ENCODE peak calls at places on chromosomes 13 and 19, in nine cellular contexts. One of them, this sample, is unnamed.

GRCh38 chr19:6590458-6591319 is at the start of gene CD70:
- DNase-seq in esophagus muscularis mucosa: no peak
- DNase-seq in GM23338: peak
- DNase-seq in breast epithelium: no peak
- DNase-seq in spleen: peak
- DNase-seq in transverse colon: peak
- DNase-seq in SK-N-SH: no peak
- DNase-seq in GM12892: peak
- DNase-seq in SK-N-MC: no peak
- DNase-seq in this sample: no peak

GRCh38 chr13:44403720-44404063 is 30.1 kb downstream of the SERP2 start:
- DNase-seq in GM23338: peak
- DNase-seq in breast epithelium: no peak
- DNase-seq in spleen: no peak
- DNase-seq in SK-N-MC: no peak
- DNase-seq in GM12892: no peak
- DNase-seq in SK-N-SH: no peak
- DNase-seq in transverse colon: no peak
- DNase-seq in esophagus muscularis mucosa: no peak
- DNase-seq in this sample: no peak

GRCh38 chr19:14198384-14199376 is 7.3 kb downstream of the ADGRL1 start:
- DNase-seq in transverse colon: no peak
- DNase-seq in GM23338: peak
- DNase-seq in esophagus muscularis mucosa: no peak
- DNase-seq in breast epithelium: no peak
- DNase-seq in SK-N-SH: peak
- DNase-seq in SK-N-MC: no peak
- DNase-seq in GM12892: no peak
- DNase-seq in spleen: no peak
- DNase-seq in this sample: peak

GRCh38 chr19:52638601-52639000 is 446 bp upstream of the ZNF83 start:
- DNase-seq in GM23338: peak
- DNase-seq in transverse colon: peak
- DNase-seq in esophagus muscularis mucosa: no peak
- DNase-seq in GM12892: peak
- DNase-seq in spleen: peak
- DNase-seq in SK-N-MC: no peak
- DNase-seq in breast epithelium: no peak
- DNase-seq in SK-N-SH: peak
- DNase-seq in this sample: no peak

GRCh38 chr13:39909634-39910033 is 254.2 kb downstream of the COG6 start:
- DNase-seq in transverse colon: no peak
- DNase-seq in breast epithelium: no peak
- DNase-seq in spleen: no peak
- DNase-seq in esophagus muscularis mucosa: no peak
- DNase-seq in GM12892: no peak
- DNase-seq in SK-N-SH: peak
- DNase-seq in GM23338: no peak
- DNase-seq in SK-N-MC: no peak
- DNase-seq in this sample: no peak

GRCh38 chr19:17079710-17080440 is 4.3 kb downstream of the MYO9B start:
- DNase-seq in transverse colon: peak
- DNase-seq in spleen: peak
- DNase-seq in esophagus muscularis mucosa: peak
- DNase-seq in GM23338: no peak
- DNase-seq in breast epithelium: peak
- DNase-seq in GM12892: peak
- DNase-seq in SK-N-MC: no peak
- DNase-seq in SK-N-SH: peak
- DNase-seq in this sample: peak

GRCh38 chr19:47545061-47545948 is 27.6 kb downstream of the ZNF541 start:
- DNase-seq in SK-N-SH: no peak
- DNase-seq in spleen: no peak
- DNase-seq in breast epithelium: no peak
- DNase-seq in GM12892: no peak
- DNase-seq in SK-N-MC: no peak
- DNase-seq in transverse colon: no peak
- DNase-seq in esophagus muscularis mucosa: no peak
- DNase-seq in GM23338: peak
- DNase-seq in this sample: no peak

GRCh38 chr13:106530209-106530906 is 5.1 kb downstream of the EFNB2 start:
- DNase-seq in transverse colon: peak
- DNase-seq in SK-N-MC: no peak
- DNase-seq in GM12892: no peak
- DNase-seq in SK-N-SH: no peak
- DNase-seq in GM23338: peak
- DNase-seq in spleen: no peak
- DNase-seq in esophagus muscularis mucosa: no peak
- DNase-seq in breast epithelium: no peak
- DNase-seq in this sample: no peak

GRCh38 chr13:26678796-26679195 is 81.8 kb downstream of the GPR12 start:
- DNase-seq in spleen: no peak
- DNase-seq in GM12892: no peak
- DNase-seq in SK-N-SH: no peak
- DNase-seq in GM23338: peak
- DNase-seq in breast epithelium: no peak
- DNase-seq in esophagus muscularis mucosa: no peak
- DNase-seq in transverse colon: no peak
- DNase-seq in SK-N-MC: no peak
- DNase-seq in this sample: no peak

GRCh38 chr19:40612831-40613668 is 11.9 kb downstream of the LTBP4 start:
- DNase-seq in GM12892: peak
- DNase-seq in breast epithelium: no peak
- DNase-seq in SK-N-SH: peak
- DNase-seq in SK-N-MC: no peak
- DNase-seq in spleen: peak
- DNase-seq in GM23338: peak
- DNase-seq in transverse colon: peak
- DNase-seq in esophagus muscularis mucosa: no peak
- DNase-seq in this sample: no peak

GRCh38 chr13:99650410-99650809 is 149.1 kb downstream of the TM9SF2 start:
- DNase-seq in esophagus muscularis mucosa: no peak
- DNase-seq in SK-N-MC: no peak
- DNase-seq in SK-N-SH: no peak
- DNase-seq in transverse colon: no peak
- DNase-seq in GM23338: no peak
- DNase-seq in breast epithelium: no peak
- DNase-seq in GM12892: no peak
- DNase-seq in spleen: no peak
- DNase-seq in this sample: no peak

GRCh38 chr13:99648266-99648665 is 147.0 kb downstream of the TM9SF2 start:
- DNase-seq in SK-N-MC: no peak
- DNase-seq in spleen: no peak
- DNase-seq in transverse colon: no peak
- DNase-seq in breast epithelium: no peak
- DNase-seq in GM12892: no peak
- DNase-seq in SK-N-SH: no peak
- DNase-seq in GM23338: no peak
- DNase-seq in esophagus muscularis mucosa: no peak
- DNase-seq in this sample: no peak

GRCh38 chr13:99647593-99647980 is 146.3 kb downstream of the TM9SF2 start:
- DNase-seq in SK-N-SH: no peak
- DNase-seq in spleen: no peak
- DNase-seq in SK-N-MC: no peak
- DNase-seq in GM23338: no peak
- DNase-seq in esophagus muscularis mucosa: peak
- DNase-seq in GM12892: no peak
- DNase-seq in breast epithelium: no peak
- DNase-seq in transverse colon: no peak
- DNase-seq in this sample: no peak

GRCh38 chr13:99646866-99647592 is 145.8 kb downstream of the TM9SF2 start:
- DNase-seq in GM23338: no peak
- DNase-seq in breast epithelium: no peak
- DNase-seq in SK-N-MC: no peak
- DNase-seq in spleen: no peak
- DNase-seq in transverse colon: no peak
- DNase-seq in SK-N-SH: no peak
- DNase-seq in esophagus muscularis mucosa: peak
- DNase-seq in GM12892: no peak
- DNase-seq in this sample: no peak

GRCh38 chr13:99648905-99649304 is 147.6 kb downstream of the TM9SF2 start:
- DNase-seq in SK-N-SH: no peak
- DNase-seq in spleen: no peak
- DNase-seq in SK-N-MC: no peak
- DNase-seq in breast epithelium: no peak
- DNase-seq in GM23338: no peak
- DNase-seq in GM12892: no peak
- DNase-seq in transverse colon: no peak
- DNase-seq in esophagus muscularis mucosa: no peak
- DNase-seq in this sample: no peak
- TF ChIP-seq POLR2AphosphoS5 in SK-N-SH: no peak
- TF ChIP-seq POLR2AphosphoS5 in spleen: no peak
- TF ChIP-seq POLR2AphosphoS5 in SK-N-MC: no peak
- TF ChIP-seq POLR2AphosphoS5 in breast epithelium: no peak
- TF ChIP-seq POLR2AphosphoS5 in GM23338: no peak
- TF ChIP-seq POLR2AphosphoS5 in GM12892: no peak
- TF ChIP-seq POLR2AphosphoS5 in transverse colon: no peak
- TF ChIP-seq POLR2AphosphoS5 in esophagus muscularis mucosa: no peak
- TF ChIP-seq POLR2AphosphoS5 in this sample: no peak

GRCh38 chr13:31950121-31950810 is 81.3 kb upstream of the FRY start:
- DNase-seq in GM23338: no peak
- DNase-seq in spleen: no peak
- DNase-seq in SK-N-SH: no peak
- DNase-seq in GM12892: no peak
- DNase-seq in esophagus muscularis mucosa: no peak
- DNase-seq in transverse colon: no peak
- DNase-seq in SK-N-MC: no peak
- DNase-seq in breast epithelium: no peak
- DNase-seq in this sample: no peak

GRCh38 chr13:31947105-31947504 is 84.5 kb upstream of the FRY start:
- DNase-seq in GM12892: no peak
- DNase-seq in SK-N-MC: no peak
- DNase-seq in SK-N-SH: no peak
- DNase-seq in transverse colon: no peak
- DNase-seq in spleen: no peak
- DNase-seq in esophagus muscularis mucosa: no peak
- DNase-seq in breast epithelium: no peak
- DNase-seq in GM23338: no peak
- DNase-seq in this sample: no peak

GRCh38 chr13:31952641-31953380 is 78.8 kb upstream of the FRY start:
- DNase-seq in SK-N-MC: no peak
- DNase-seq in breast epithelium: no peak
- DNase-seq in esophagus muscularis mucosa: no peak
- DNase-seq in SK-N-SH: no peak
- DNase-seq in GM12892: no peak
- DNase-seq in transverse colon: no peak
- DNase-seq in spleen: no peak
- DNase-seq in GM23338: no peak
- DNase-seq in this sample: no peak

GRCh38 chr13:31947506-31947905 is 84.1 kb upstream of the FRY start:
- DNase-seq in SK-N-SH: no peak
- DNase-seq in GM12892: no peak
- DNase-seq in GM23338: peak
- DNase-seq in transverse colon: no peak
- DNase-seq in esophagus muscularis mucosa: no peak
- DNase-seq in spleen: no peak
- DNase-seq in SK-N-MC: no peak
- DNase-seq in breast epithelium: no peak
- DNase-seq in this sample: no peak

GRCh38 chr13:31951215-31951678 is 80.3 kb upstream of the FRY start:
- DNase-seq in breast epithelium: no peak
- DNase-seq in SK-N-SH: no peak
- DNase-seq in GM23338: no peak
- DNase-seq in GM12892: peak
- DNase-seq in transverse colon: peak
- DNase-seq in spleen: peak
- DNase-seq in esophagus muscularis mucosa: no peak
- DNase-seq in SK-N-MC: no peak
- DNase-seq in this sample: no peak
- TF ChIP-seq POLR2AphosphoS5 in breast epithelium: peak
- TF ChIP-seq POLR2AphosphoS5 in SK-N-SH: no peak
- TF ChIP-seq POLR2AphosphoS5 in GM23338: no peak
- TF ChIP-seq POLR2AphosphoS5 in GM12892: peak
- TF ChIP-seq POLR2AphosphoS5 in transverse colon: no peak
- TF ChIP-seq POLR2AphosphoS5 in spleen: peak
- TF ChIP-seq POLR2AphosphoS5 in esophagus muscularis mucosa: no peak
- TF ChIP-seq POLR2AphosphoS5 in SK-N-MC: no peak
- TF ChIP-seq POLR2AphosphoS5 in this sample: no peak

DNA sequence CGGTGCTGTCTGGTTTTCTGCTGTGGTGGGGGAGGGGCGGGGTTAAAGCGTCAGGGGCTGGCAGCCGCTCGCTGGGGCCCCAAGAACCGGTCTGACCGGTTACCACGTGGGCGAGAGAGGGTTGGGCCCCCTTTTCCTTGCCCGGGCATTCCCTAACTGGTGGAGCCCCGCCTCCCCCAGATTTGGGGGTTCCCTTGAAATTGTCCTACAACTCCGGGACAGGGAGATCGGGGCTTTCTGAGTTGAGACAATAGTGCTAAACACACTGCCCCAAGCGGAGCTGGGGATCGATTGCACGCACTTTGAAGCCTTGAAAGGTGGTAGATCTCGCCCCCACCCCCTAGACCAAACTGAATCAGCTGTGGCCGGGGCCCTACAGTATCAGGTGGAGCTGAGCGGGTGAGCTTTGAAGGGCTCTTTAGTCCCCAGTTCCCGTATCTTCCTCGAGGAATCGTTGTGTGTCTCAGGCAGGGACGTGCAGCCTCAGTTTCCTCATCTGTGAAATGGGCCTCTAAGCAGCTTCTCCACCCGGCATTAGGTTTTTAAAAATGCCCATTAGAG is 4.8 kb downstream of the IER2 start:
- DNase-seq in esophagus muscularis mucosa: peak
- DNase-seq in GM23338: peak
- DNase-seq in SK-N-MC: no peak
- DNase-seq in SK-N-SH: peak
- DNase-seq in spleen: peak
- DNase-seq in transverse colon: peak
- DNase-seq in breast epithelium: peak
- DNase-seq in GM12892: peak
- DNase-seq in this sample: peak
- TF ChIP-seq POLR2AphosphoS5 in esophagus muscularis mucosa: peak
- TF ChIP-seq POLR2AphosphoS5 in GM23338: peak
- TF ChIP-seq POLR2AphosphoS5 in SK-N-MC: no peak
- TF ChIP-seq POLR2AphosphoS5 in SK-N-SH: peak
- TF ChIP-seq POLR2AphosphoS5 in spleen: no peak
- TF ChIP-seq POLR2AphosphoS5 in transverse colon: no peak
- TF ChIP-seq POLR2AphosphoS5 in breast epithelium: peak
- TF ChIP-seq POLR2AphosphoS5 in GM12892: peak
- TF ChIP-seq POLR2AphosphoS5 in this sample: no peak

DNA sequence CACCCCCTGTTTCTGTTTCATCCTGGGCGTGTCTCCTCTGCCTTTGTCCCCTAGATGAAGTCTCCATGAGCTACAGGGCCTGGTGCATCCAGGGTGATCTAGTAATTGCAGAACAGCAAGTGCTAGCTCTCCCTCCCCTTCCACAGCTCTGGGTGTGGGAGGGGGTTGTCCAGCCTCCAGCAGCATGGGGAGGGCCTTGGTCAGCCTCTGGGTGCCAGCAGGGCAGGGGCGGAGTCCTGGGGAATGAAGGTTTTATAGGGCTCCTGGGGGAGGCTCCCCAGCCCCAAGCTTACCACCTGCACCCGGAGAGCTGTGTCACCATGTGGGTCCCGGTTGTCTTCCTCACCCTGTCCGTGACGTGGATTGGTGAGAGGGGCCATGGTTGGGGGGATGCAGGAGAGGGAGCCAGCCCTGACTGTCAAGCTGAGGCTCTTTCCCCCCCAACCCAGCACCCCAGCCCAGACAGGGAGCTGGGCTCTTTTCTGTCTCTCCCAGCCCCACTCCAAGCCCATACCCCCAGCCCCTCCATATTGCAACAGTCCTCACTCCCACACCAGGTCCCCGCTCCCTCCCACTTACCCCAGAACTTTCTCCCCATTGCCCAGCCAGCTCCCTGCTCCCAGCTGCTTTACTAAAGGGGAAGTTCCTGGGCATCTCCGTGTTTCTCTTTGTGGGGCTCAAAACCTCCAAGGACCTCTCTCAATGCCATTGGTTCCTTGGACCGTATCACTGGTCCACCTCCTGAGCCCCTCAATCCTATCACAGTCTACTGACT is at the start of gene KLK3:
- DNase-seq in spleen: no peak
- DNase-seq in transverse colon: no peak
- DNase-seq in breast epithelium: no peak
- DNase-seq in esophagus muscularis mucosa: no peak
- DNase-seq in GM12892: no peak
- DNase-seq in GM23338: no peak
- DNase-seq in SK-N-SH: no peak
- DNase-seq in SK-N-MC: no peak
- DNase-seq in this sample: no peak
- TF ChIP-seq POLR2AphosphoS5 in spleen: no peak
- TF ChIP-seq POLR2AphosphoS5 in transverse colon: no peak
- TF ChIP-seq POLR2AphosphoS5 in breast epithelium: no peak
- TF ChIP-seq POLR2AphosphoS5 in esophagus muscularis mucosa: no peak
- TF ChIP-seq POLR2AphosphoS5 in GM12892: no peak
- TF ChIP-seq POLR2AphosphoS5 in GM23338: no peak
- TF ChIP-seq POLR2AphosphoS5 in SK-N-SH: no peak
- TF ChIP-seq POLR2AphosphoS5 in SK-N-MC: no peak
- TF ChIP-seq POLR2AphosphoS5 in this sample: no peak